ENCODE peak calls at places on chromosome 12, in five cellular contexts. One of them, this sample, is unnamed.

GRCh38 chr12:101697930-101698781 is 716 bp downstream of the CHPT1 start:
- DNase-seq in NCI-H1092 treated with DMSO at 0.1 percent for 48 hours: peak; percentile 51
- DNase-seq in left ventricle myocardium superior: peak; percentile 79
- DNase-seq in AG08396: peak; percentile 77
- DNase-seq in cardiac muscle cell: peak; percentile 29
- DNase-seq in this sample: no peak

GRCh38 chr12:109047081-109047805 is 5.1 kb upstream of the USP30 start:
- DNase-seq in NCI-H1092 treated with DMSO at 0.1 percent for 48 hours: no peak
- DNase-seq in left ventricle myocardium superior: no peak
- DNase-seq in AG08396: peak; percentile 32
- DNase-seq in cardiac muscle cell: no peak
- DNase-seq in this sample: no peak

GRCh38 chr12:18400186-18400585 is 138.9 kb downstream of the PIK3C2G start:
- DNase-seq in NCI-H1092 treated with DMSO at 0.1 percent for 48 hours: no peak
- DNase-seq in left ventricle myocardium superior: no peak
- DNase-seq in AG08396: no peak
- DNase-seq in cardiac muscle cell: peak; percentile 39
- DNase-seq in this sample: no peak

GRCh38 chr12:123085730-123086487 is 65.0 kb downstream of the PITPNM2 start:
- DNase-seq in NCI-H1092 treated with DMSO at 0.1 percent for 48 hours: no peak
- DNase-seq in left ventricle myocardium superior: peak; percentile 80
- DNase-seq in AG08396: peak; percentile 45
- DNase-seq in cardiac muscle cell: no peak
- DNase-seq in this sample: no peak

GRCh38 chr12:1360812-1361211 is 233.6 kb downstream of the FBXL14 start:
- DNase-seq in NCI-H1092 treated with DMSO at 0.1 percent for 48 hours: no peak
- DNase-seq in left ventricle myocardium superior: no peak
- DNase-seq in AG08396: peak; percentile 41
- DNase-seq in cardiac muscle cell: no peak
- DNase-seq in this sample: no peak

GRCh38 chr12:25054076-25054782 is 105.3 kb upstream of the BCAT1 start:
- DNase-seq in NCI-H1092 treated with DMSO at 0.1 percent for 48 hours: no peak
- DNase-seq in left ventricle myocardium superior: no peak
- DNase-seq in AG08396: no peak
- DNase-seq in cardiac muscle cell: no peak
- DNase-seq in this sample: no peak

GRCh38 chr12:120453060-120453761 is 7.0 kb downstream of the GATC start:
- DNase-seq in NCI-H1092 treated with DMSO at 0.1 percent for 48 hours: no peak
- DNase-seq in left ventricle myocardium superior: no peak
- DNase-seq in AG08396: no peak
- DNase-seq in cardiac muscle cell: no peak
- DNase-seq in this sample: no peak

GRCh38 chr12:95591731-95592130 is 40.5 kb upstream of the USP44 start:
- DNase-seq in NCI-H1092 treated with DMSO at 0.1 percent for 48 hours: no peak
- DNase-seq in left ventricle myocardium superior: no peak
- DNase-seq in AG08396: no peak
- DNase-seq in cardiac muscle cell: no peak
- DNase-seq in this sample: no peak

GRCh38 chr12:130988261-130989175 is 34.8 kb downstream of the ADGRD1 start:
- DNase-seq in NCI-H1092 treated with DMSO at 0.1 percent for 48 hours: no peak
- DNase-seq in left ventricle myocardium superior: no peak
- DNase-seq in AG08396: no peak
- DNase-seq in cardiac muscle cell: no peak
- DNase-seq in this sample: no peak

GRCh38 chr12:67452119-67452805 is 183.1 kb downstream of the CAND1 start:
- DNase-seq in NCI-H1092 treated with DMSO at 0.1 percent for 48 hours: no peak
- DNase-seq in left ventricle myocardium superior: no peak
- DNase-seq in AG08396: no peak
- DNase-seq in cardiac muscle cell: no peak
- DNase-seq in this sample: no peak

GRCh38 chr12:111467092-111467861 is 61.6 kb downstream of the SH2B3 start:
- DNase-seq in NCI-H1092 treated with DMSO at 0.1 percent for 48 hours: peak; percentile 14
- DNase-seq in left ventricle myocardium superior: no peak
- DNase-seq in AG08396: no peak
- DNase-seq in cardiac muscle cell: no peak
- DNase-seq in this sample: no peak

GRCh38 chr12:1886396-1887008 is 31.9 kb downstream of the CACNA2D4 start:
- DNase-seq in NCI-H1092 treated with DMSO at 0.1 percent for 48 hours: no peak
- DNase-seq in left ventricle myocardium superior: no peak
- DNase-seq in AG08396: peak; percentile 1
- DNase-seq in cardiac muscle cell: no peak
- DNase-seq in this sample: no peak

This sample was measured in neural progenitor cell.